ENCODE peak calls at places on chromosomes 16 and 17, in seven cellular contexts. One of them, this sample, is unnamed.
A peak's percentile ranks its signal among the peaks of the same experiment; 100 is the strongest.

GRCh38 chr16:56938664-56939513 is 6.9 kb downstream of the HERPUD1 start:
- DNase-seq in lung: no peak
- DNase-seq in fibroblast of lung: no peak
- DNase-seq in esophagus squamous epithelium: no peak
- DNase-seq in K562: no peak
- DNase-seq in thoracic aorta: no peak
- DNase-seq in cardiac muscle cell: no peak
- DNase-seq in this sample: no peak

GRCh38 chr16:81385031-81385756 is 59.4 kb upstream of the CMIP start:
- DNase-seq in lung: no peak
- DNase-seq in fibroblast of lung: no peak
- DNase-seq in esophagus squamous epithelium: no peak
- DNase-seq in K562: no peak
- DNase-seq in thoracic aorta: no peak
- DNase-seq in cardiac muscle cell: no peak
- DNase-seq in this sample: no peak

GRCh38 chr17:56808503-56808902 is 25.2 kb downstream of the C17orf67 start:
- DNase-seq in lung: no peak
- DNase-seq in fibroblast of lung: no peak
- DNase-seq in esophagus squamous epithelium: no peak
- DNase-seq in K562: no peak
- DNase-seq in thoracic aorta: no peak
- DNase-seq in cardiac muscle cell: no peak
- DNase-seq in this sample: no peak

GRCh38 chr17:60353773-60354172 is 38.2 kb downstream of the USP32 start:
- DNase-seq in lung: no peak
- DNase-seq in fibroblast of lung: no peak
- DNase-seq in esophagus squamous epithelium: no peak
- DNase-seq in K562: no peak
- DNase-seq in thoracic aorta: no peak
- DNase-seq in cardiac muscle cell: no peak
- DNase-seq in this sample: no peak

GRCh38 chr16:76345093-76345735 is 68.0 kb downstream of the CNTNAP4 start:
- DNase-seq in lung: peak; percentile 43
- DNase-seq in fibroblast of lung: peak; percentile 29
- DNase-seq in esophagus squamous epithelium: no peak
- DNase-seq in K562: no peak
- DNase-seq in thoracic aorta: no peak
- DNase-seq in cardiac muscle cell: peak; percentile 51
- DNase-seq in this sample: no peak

GRCh38 chr17:54947396-54947795 is 21.1 kb downstream of the COX11 start:
- DNase-seq in lung: no peak
- DNase-seq in fibroblast of lung: no peak
- DNase-seq in esophagus squamous epithelium: no peak
- DNase-seq in K562: no peak
- DNase-seq in thoracic aorta: no peak
- DNase-seq in cardiac muscle cell: no peak
- DNase-seq in this sample: no peak

GRCh38 chr16:81718637-81719036 is 60.5 kb upstream of the PLCG2 start:
- DNase-seq in lung: no peak
- DNase-seq in fibroblast of lung: no peak
- DNase-seq in esophagus squamous epithelium: no peak
- DNase-seq in K562: peak; percentile 15
- DNase-seq in thoracic aorta: no peak
- DNase-seq in cardiac muscle cell: no peak
- DNase-seq in this sample: no peak

GRCh38 chr16:11224894-11225676 is 30.9 kb downstream of the SOCS1 start:
- DNase-seq in lung: no peak
- DNase-seq in fibroblast of lung: no peak
- DNase-seq in esophagus squamous epithelium: peak; percentile 41
- DNase-seq in K562: no peak
- DNase-seq in thoracic aorta: no peak
- DNase-seq in cardiac muscle cell: no peak
- DNase-seq in this sample: peak; percentile 88

GRCh38 chr16:19382084-19382801 is 35.4 kb upstream of the TMC5 start:
- DNase-seq in lung: peak; percentile 51
- DNase-seq in fibroblast of lung: no peak
- DNase-seq in esophagus squamous epithelium: no peak
- DNase-seq in K562: no peak
- DNase-seq in thoracic aorta: no peak
- DNase-seq in cardiac muscle cell: no peak
- DNase-seq in this sample: no peak

GRCh38 chr16:70795513-70795912 is 5.4 kb downstream of the VAC14 start:
- DNase-seq in lung: no peak
- DNase-seq in fibroblast of lung: no peak
- DNase-seq in esophagus squamous epithelium: no peak
- DNase-seq in K562: no peak
- DNase-seq in thoracic aorta: no peak
- DNase-seq in cardiac muscle cell: no peak
- DNase-seq in this sample: no peak

DNA sequence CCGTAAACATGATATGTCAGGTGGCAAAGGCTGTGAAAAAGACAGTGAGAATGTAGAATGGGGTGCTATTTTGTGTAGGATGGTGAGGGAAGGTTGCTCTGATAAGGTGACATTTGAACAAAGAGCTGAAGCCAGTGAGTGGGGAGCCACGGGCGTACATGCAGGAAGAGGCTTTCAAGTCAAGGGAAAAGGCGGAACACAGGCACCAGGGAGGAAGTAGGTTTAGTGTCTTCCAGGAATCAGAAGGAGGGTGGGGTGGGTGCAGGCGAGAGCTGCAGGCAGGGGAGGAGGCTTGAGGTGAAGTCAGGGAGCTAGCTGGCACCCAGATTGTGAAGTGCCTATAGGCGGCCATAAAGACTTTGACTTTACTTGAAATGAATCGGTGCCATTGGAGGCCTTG is 14.1 kb downstream of the ZFP90 start:
- DNase-seq in lung: no peak
- DNase-seq in fibroblast of lung: no peak
- DNase-seq in esophagus squamous epithelium: no peak
- DNase-seq in K562: no peak
- DNase-seq in thoracic aorta: no peak
- DNase-seq in cardiac muscle cell: no peak
- DNase-seq in this sample: no peak
- H3K9me3 ChIP-seq in lung: peaks cover 57% of the 10 kb centered on the region
- H3K9me3 ChIP-seq in fibroblast of lung: no peaks in the 10 kb centered on the region
- H3K9me3 ChIP-seq in esophagus squamous epithelium: peaks cover 10% of the 10 kb centered on the region
- H3K9me3 ChIP-seq in K562: no peaks in the 10 kb centered on the region
- H3K9me3 ChIP-seq in thoracic aorta: peaks cover 82% of the 10 kb centered on the region
- H3K9me3 ChIP-seq in cardiac muscle cell: no peaks in the 10 kb centered on the region
- H3K9me3 ChIP-seq in this sample: peaks cover 14% of the 10 kb centered on the region

GRCh38 chr17:81589612-81590011 is 37.5 kb upstream of the FAAP100 start:
- DNase-seq in lung: no peak
- DNase-seq in fibroblast of lung: no peak
- DNase-seq in esophagus squamous epithelium: no peak
- DNase-seq in K562: no peak
- DNase-seq in thoracic aorta: no peak
- DNase-seq in cardiac muscle cell: no peak
- DNase-seq in this sample: no peak

GRCh38 chr17:81593105-81593871 is 41.1 kb upstream of the FAAP100 start:
- DNase-seq in lung: no peak
- DNase-seq in fibroblast of lung: no peak
- DNase-seq in esophagus squamous epithelium: no peak
- DNase-seq in K562: no peak
- DNase-seq in thoracic aorta: no peak
- DNase-seq in cardiac muscle cell: no peak
- DNase-seq in this sample: peak; percentile 60

GRCh38 chr17:81591971-81592370 is 39.8 kb upstream of the FAAP100 start:
- DNase-seq in lung: no peak
- DNase-seq in fibroblast of lung: no peak
- DNase-seq in esophagus squamous epithelium: no peak
- DNase-seq in K562: no peak
- DNase-seq in thoracic aorta: no peak
- DNase-seq in cardiac muscle cell: no peak
- DNase-seq in this sample: peak; percentile 44

GRCh38 chr17:81586096-81586495 is 33.9 kb upstream of the FAAP100 start:
- DNase-seq in lung: no peak
- DNase-seq in fibroblast of lung: no peak
- DNase-seq in esophagus squamous epithelium: no peak
- DNase-seq in K562: no peak
- DNase-seq in thoracic aorta: no peak
- DNase-seq in cardiac muscle cell: no peak
- DNase-seq in this sample: no peak

DNA sequence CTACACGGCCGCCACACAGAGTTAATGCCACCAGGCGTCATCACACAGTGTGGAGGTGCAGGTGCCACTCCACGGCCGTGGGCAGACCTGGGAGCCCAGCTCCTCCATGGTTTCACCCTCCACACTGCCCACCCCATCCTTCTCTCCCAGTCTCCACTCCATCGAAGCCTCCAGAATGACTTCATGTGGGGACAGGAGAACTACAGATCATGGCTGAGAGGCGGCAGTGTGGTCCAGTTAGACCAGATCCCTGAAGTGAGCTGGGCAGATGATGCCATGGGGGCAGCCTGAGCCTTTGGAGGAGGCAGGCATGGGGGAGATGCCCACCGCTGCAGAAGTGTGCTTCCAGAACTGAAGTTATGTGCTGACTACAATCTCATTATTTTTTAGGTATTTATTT is 38.0 kb upstream of the FAAP100 start:
- DNase-seq in lung: no peak
- DNase-seq in fibroblast of lung: no peak
- DNase-seq in esophagus squamous epithelium: no peak
- DNase-seq in K562: no peak
- DNase-seq in thoracic aorta: no peak
- DNase-seq in cardiac muscle cell: no peak
- DNase-seq in this sample: peak; percentile 33
- TF ChIP-seq CTCF in lung: no peak
- TF ChIP-seq CTCF in fibroblast of lung: no peak
- TF ChIP-seq CTCF in esophagus squamous epithelium: no peak
- TF ChIP-seq CTCF in K562: no peak
- TF ChIP-seq CTCF in thoracic aorta: no peak
- TF ChIP-seq CTCF in cardiac muscle cell: no peak
- TF ChIP-seq CTCF in this sample: no peak

DNA sequence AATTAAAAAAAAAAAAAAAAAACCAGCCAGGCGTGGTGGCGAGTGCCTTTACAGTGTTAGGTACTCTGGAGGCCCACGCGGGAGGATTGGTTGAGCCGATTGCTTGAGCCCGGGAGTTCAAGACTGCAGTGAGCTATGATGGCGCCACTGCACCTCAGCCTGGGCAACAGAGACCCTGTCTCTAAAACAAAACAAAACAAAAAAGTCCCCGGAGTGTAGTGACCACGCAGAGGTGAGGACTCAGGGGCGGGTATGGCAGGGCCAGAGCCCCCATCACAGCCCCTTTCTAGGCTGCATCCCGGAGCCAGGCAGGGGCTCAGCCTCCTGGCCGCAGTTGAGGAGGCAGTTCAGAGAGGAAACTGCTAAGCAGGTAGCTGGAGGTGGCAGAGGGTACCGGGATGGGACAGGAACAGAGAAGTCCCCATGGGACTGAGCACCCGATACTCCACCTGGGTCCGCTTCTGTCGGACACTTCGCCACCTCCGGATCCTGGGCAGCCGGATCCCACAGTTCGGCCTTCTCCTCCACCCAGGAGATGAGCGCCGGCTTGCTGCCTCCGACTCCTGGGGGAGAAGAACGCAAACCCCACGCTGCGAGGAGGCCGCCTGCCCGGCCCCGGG is 800 bp downstream of the ZNF747 start:
- DNase-seq in lung: no peak
- DNase-seq in fibroblast of lung: no peak
- DNase-seq in esophagus squamous epithelium: no peak
- DNase-seq in K562: no peak
- DNase-seq in thoracic aorta: no peak
- DNase-seq in cardiac muscle cell: no peak
- DNase-seq in this sample: peak; percentile 45
- H3K27ac ChIP-seq in lung: peak overlapping the region; percentile 85
- H3K27ac ChIP-seq in fibroblast of lung: peak overlapping the region; percentile 87
- H3K27ac ChIP-seq in esophagus squamous epithelium: peak overlapping the region; percentile 98
- H3K27ac ChIP-seq in K562: peak overlapping the region; percentile 96
- H3K27ac ChIP-seq in thoracic aorta: peak overlapping the region; percentile 91
- H3K27ac ChIP-seq in cardiac muscle cell: peak overlapping the region; percentile 87
- H3K27ac ChIP-seq in this sample: peak overlapping the region; percentile 99

GRCh38 chr17:5184284-5184683 is 7.4 kb downstream of the ZNF594 start:
- DNase-seq in lung: no peak
- DNase-seq in fibroblast of lung: no peak
- DNase-seq in esophagus squamous epithelium: no peak
- DNase-seq in K562: no peak
- DNase-seq in thoracic aorta: no peak
- DNase-seq in cardiac muscle cell: no peak
- DNase-seq in this sample: no peak

GRCh38 chr17:5179003-5179402 is 12.7 kb downstream of the ZNF594 start:
- DNase-seq in lung: no peak
- DNase-seq in fibroblast of lung: no peak
- DNase-seq in esophagus squamous epithelium: no peak
- DNase-seq in K562: no peak
- DNase-seq in thoracic aorta: no peak
- DNase-seq in cardiac muscle cell: no peak
- DNase-seq in this sample: no peak

GRCh38 chr17:5182597-5183409 is 8.9 kb downstream of the ZNF594 start:
- DNase-seq in lung: no peak
- DNase-seq in fibroblast of lung: no peak
- DNase-seq in esophagus squamous epithelium: no peak
- DNase-seq in K562: no peak
- DNase-seq in thoracic aorta: no peak
- DNase-seq in cardiac muscle cell: no peak
- DNase-seq in this sample: no peak

GRCh38 chr17:5181509-5182305 is 10.0 kb downstream of the ZNF594 start:
- DNase-seq in lung: no peak
- DNase-seq in fibroblast of lung: no peak
- DNase-seq in esophagus squamous epithelium: no peak
- DNase-seq in K562: no peak
- DNase-seq in thoracic aorta: no peak
- DNase-seq in cardiac muscle cell: no peak
- DNase-seq in this sample: no peak

GRCh38 chr17:5183410-5183793 is 8.3 kb downstream of the ZNF594 start:
- DNase-seq in lung: no peak
- DNase-seq in fibroblast of lung: no peak
- DNase-seq in esophagus squamous epithelium: no peak
- DNase-seq in K562: no peak
- DNase-seq in thoracic aorta: no peak
- DNase-seq in cardiac muscle cell: no peak
- DNase-seq in this sample: no peak
- H3K9me3 ChIP-seq in lung: peaks cover 41% of the 10 kb centered on the region
- H3K9me3 ChIP-seq in fibroblast of lung: peaks cover 6% of the 10 kb centered on the region
- H3K9me3 ChIP-seq in esophagus squamous epithelium: peaks cover 33% of the 10 kb centered on the region
- H3K9me3 ChIP-seq in K562: peaks cover 27% of the 10 kb centered on the region
- H3K9me3 ChIP-seq in thoracic aorta: peaks cover 93% of the 10 kb centered on the region
- H3K9me3 ChIP-seq in cardiac muscle cell: peaks cover 13% of the 10 kb centered on the region
- H3K9me3 ChIP-seq in this sample: peaks cover 90% of the 10 kb centered on the region

GRCh38 chr16:2047330-2048115 is at the start of the genes NTHL1 and TSC2:
- DNase-seq in lung: peak; percentile 98
- DNase-seq in fibroblast of lung: peak; percentile 94
- DNase-seq in esophagus squamous epithelium: peak; percentile 67
- DNase-seq in K562: peak; percentile 99
- DNase-seq in thoracic aorta: peak; percentile 79
- DNase-seq in cardiac muscle cell: peak; percentile 97
- DNase-seq in this sample: peak; percentile 99
- TF ChIP-seq CTCF in lung: peak; percentile 48
- TF ChIP-seq CTCF in fibroblast of lung: peak; percentile 39
- TF ChIP-seq CTCF in esophagus squamous epithelium: peak; percentile 37
- TF ChIP-seq CTCF in K562: peak; percentile 43
- TF ChIP-seq CTCF in thoracic aorta: peak; percentile 31
- TF ChIP-seq CTCF in cardiac muscle cell: peak; percentile 25
- TF ChIP-seq CTCF in this sample: peak; percentile 63